ENCODE peak calls at places on chromosomes 16 and 17, in nine cellular contexts. R, F, B, H, S, I, T, M and C are unnamed samples.

GRCh38 chr16:27177031-27177774 is 26.1 kb upstream of the KDM8 start:
- DNase-seq in H (peak; percentile 82), I (no peak), B (peak; percentile 92), M (peak; percentile 38), F (no peak), S (peak; percentile 63), T (no peak), R (peak; percentile 23), C (no peak)

GRCh38 chr17:9174312-9174711 is 153.0 kb downstream of the NTN1 start:
- DNase-seq in I (no peak), M (no peak), R (no peak), T (no peak), B (no peak), H (no peak), F (no peak), S (no peak), C (no peak)

GRCh38 chr17:73584049-73584448 is 60.2 kb downstream of the SDK2 start:
- DNase-seq in I (no peak), S (no peak), B (no peak), F (no peak), R (no peak), T (no peak), H (no peak), M (no peak), C (no peak)

GRCh38 chr17:46770818-46771600 is 47.5 kb downstream of the WNT3 start:
- DNase-seq in B (peak; percentile 36), T (peak; percentile 54), S (peak; percentile 29), H (peak; percentile 30), F (peak; percentile 48), I (peak; percentile 62), M (peak; percentile 41), R (peak; percentile 59), C (peak; percentile 32)

GRCh38 chr17:50367401-50367800 is 5.6 kb downstream of the MRPL27 start:
- DNase-seq in I (no peak), B (no peak), S (no peak), F (no peak), T (no peak), R (no peak), M (no peak), H (no peak), C (no peak)

GRCh38 chr16:30697264-30698138 is 1.5 kb upstream of the SRCAP start:
- DNase-seq in H (peak; percentile 98), M (no peak), B (no peak), I (peak; percentile 95), T (no peak), S (no peak), F (no peak), R (no peak), C (no peak)

GRCh38 chr16:58127033-58127556 is 2.1 kb downstream of the CFAP20 start:
- DNase-seq in F (no peak), T (no peak), I (no peak), S (peak; percentile 61), M (no peak), R (no peak), H (peak; percentile 72), B (peak; percentile 48), C (no peak)

GRCh38 chr16:55835578-55835977 is 2.7 kb upstream of the CES1 start:
- DNase-seq in R (no peak), F (peak; percentile 56), T (no peak), I (no peak), M (no peak), B (no peak), S (no peak), H (no peak), C (no peak)